ENCODE peak calls at places on chromosomes 7 and 10, in nine cellular contexts. B is mesothelial cell of epicardium, Y is ovary, T is mammary epithelial cell, D is Calu3, M is transverse colon, E is psoas muscle, H is astrocyte of the spinal cord, I is BJ. F is an unnamed sample.

GRCh38 chr7:11914645-11915044 is 82.6 kb upstream of the THSD7A start:
- DNase-seq in B (no peak), D (no peak), E (no peak), M (no peak), H (no peak), Y (no peak), I (no peak), T (no peak), F (no peak)

GRCh38 chr10:90856964-90857634 is 740 bp downstream of the HTR7 start:
- DNase-seq in H (no peak), T (peak; percentile 43), I (no peak), D (no peak), M (no peak), E (peak; percentile 42), Y (no peak), B (no peak), F (no peak)

GRCh38 chr7:55573526-55573925 is 1.2 kb upstream of the VOPP1 start:
- DNase-seq in B (peak; percentile 14), D (no peak), E (no peak), M (no peak), Y (no peak), I (no peak), H (no peak), T (peak; percentile 23), F (no peak)

GRCh38 chr7:13628231-13629001 is 361.1 kb downstream of the ETV1 start:
- DNase-seq in B (no peak), D (no peak), H (peak; percentile 72), T (peak; percentile 41), Y (no peak), I (peak; percentile 6), E (no peak), M (no peak), F (no peak)

GRCh38 chr7:138538996-138539644 is 79.1 kb downstream of the TRIM24 start:
- DNase-seq in T (no peak), I (no peak), Y (no peak), E (no peak), B (no peak), M (no peak), D (no peak), H (no peak), F (no peak)

GRCh38 chr7:86833360-86833759 is 189.7 kb downstream of the GRM3 start:
- DNase-seq in T (no peak), I (no peak), B (no peak), E (no peak), Y (no peak), D (peak; percentile 23), M (no peak), H (no peak), F (no peak)

GRCh38 chr10:80137031-80137712 is 4.6 kb downstream of the PLAC9 start:
- DNase-seq in T (no peak), H (no peak), E (peak; percentile 86), B (no peak), M (no peak), I (no peak), Y (no peak), D (no peak), F (no peak)

GRCh38 chr10:121425623-121426022 is 172.6 kb downstream of the FGFR2 start:
- DNase-seq in H (no peak), B (no peak), Y (no peak), I (no peak), T (no peak), D (no peak), E (no peak), M (no peak), F (no peak)

GRCh38 chr7:29274156-29275017 is 79.8 kb downstream of the CHN2 start:
- DNase-seq in M (no peak), B (no peak), T (no peak), H (no peak), I (no peak), E (no peak), D (no peak), Y (no peak), F (no peak)

GRCh38 chr7:52355059-52355458 is 680.4 kb upstream of the POM121L12 start:
- DNase-seq in I (no peak), T (no peak), H (no peak), Y (no peak), M (no peak), E (no peak), D (no peak), B (peak; percentile 50), F (no peak)

GRCh38 chr7:77351539-77352004 is 64.6 kb downstream of the GSAP start:
- DNase-seq in Y (no peak), I (no peak), D (no peak), H (no peak), M (peak; percentile 32), E (no peak), T (no peak), B (no peak), F (peak; percentile 54)

GRCh38 chr7:70751895-70752294 is 380.0 kb upstream of the GALNT17 start:
- DNase-seq in Y (no peak), E (no peak), I (no peak), M (no peak), D (no peak), B (no peak), H (no peak), T (no peak), F (no peak)

GRCh38 chr10:95290446-95290800 is 380 bp downstream of the PDLIM1 start:
- DNase-seq in E (no peak), B (no peak), T (no peak), I (no peak), Y (no peak), H (no peak), M (no peak), D (no peak), F (peak; percentile 48)

GRCh38 chr10:95290801-95291633 is at the start of gene PDLIM1:
- DNase-seq in H (peak; percentile 57), M (peak; percentile 89), E (peak; percentile 92), D (peak; percentile 79), Y (peak; percentile 59), B (peak; percentile 70), I (no peak), T (peak; percentile 70), F (peak; percentile 96)

GRCh38 chr10:95289921-95290421 is 832 bp downstream of the PDLIM1 start:
- DNase-seq in E (no peak), T (no peak), B (no peak), D (no peak), Y (no peak), H (no peak), M (no peak), I (no peak), F (no peak)

GRCh38 chr10:95288273-95288672 is 2.5 kb downstream of the PDLIM1 start:
- DNase-seq in T (no peak), M (no peak), H (no peak), I (no peak), Y (no peak), B (no peak), E (no peak), D (no peak), F (no peak)

DNA sequence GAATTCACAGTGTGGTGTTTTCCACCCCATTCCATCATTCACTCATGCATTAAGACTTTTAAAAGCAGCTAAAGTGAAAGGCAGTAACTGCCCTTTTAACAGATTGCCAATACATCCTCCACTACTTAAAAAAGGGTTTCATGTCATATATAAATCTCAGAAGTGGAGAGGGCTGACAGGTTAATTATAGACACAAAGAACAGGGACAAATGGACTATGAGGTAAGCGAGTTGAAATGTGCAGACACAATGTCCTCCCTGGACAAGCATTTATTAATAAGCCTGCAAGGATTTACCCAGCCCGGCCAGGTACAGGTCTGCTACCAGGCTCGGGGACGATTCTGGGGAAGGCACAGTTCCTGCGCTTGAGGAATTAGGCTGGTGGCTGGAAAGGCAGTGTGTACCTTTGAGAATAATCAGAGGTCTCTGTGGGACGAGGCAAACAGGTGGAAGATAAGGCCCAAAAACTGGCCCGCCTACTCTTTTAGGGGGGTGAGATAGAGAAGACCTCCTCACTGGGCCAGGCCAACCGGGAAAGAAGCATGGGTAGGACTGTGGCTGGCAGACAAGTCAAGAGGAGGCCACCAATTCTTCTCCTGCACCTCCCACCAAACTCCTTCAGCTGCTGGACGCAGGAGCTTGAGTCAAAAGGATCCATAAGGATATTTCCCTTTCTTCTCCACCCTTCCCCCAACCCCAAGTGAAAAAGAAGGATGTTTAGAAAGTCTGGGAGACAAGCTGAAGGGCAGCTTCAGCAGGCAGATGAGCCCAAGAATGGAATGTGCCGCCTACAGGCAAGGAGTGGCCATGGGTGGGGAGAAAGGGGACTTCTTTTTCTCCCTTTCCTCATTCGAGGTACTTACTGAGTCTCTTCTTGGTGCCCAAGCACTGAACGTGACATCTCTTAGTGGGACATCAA is 1.5 kb downstream of the PDLIM1 start:
- DNase-seq in I (no peak), T (peak; percentile 42), D (no peak), Y (no peak), M (peak; percentile 70), H (no peak), B (no peak), E (peak; percentile 57), F (peak; percentile 52)
- TF ChIP-seq CTCF in I (peak; percentile 35), T (peak; percentile 36), D (no peak), Y (no peak), M (peak; percentile 19), H (peak; percentile 16), B (no peak), E (no peak), F (peak; percentile 21)

GRCh38 chr10:79072994-79073654 is 4.4 kb downstream of the ZMIZ1 start:
- DNase-seq in Y (no peak), I (no peak), H (no peak), B (no peak), M (no peak), E (no peak), T (no peak), D (no peak), F (no peak)
- TF ChIP-seq CTCF in Y (no peak), I (no peak), H (no peak), B (no peak), M (no peak), E (no peak), T (peak; percentile 4), D (no peak), F (no peak)

GRCh38 chr7:82600601-82601000 is 157.0 kb upstream of the CACNA2D1 start:
- DNase-seq in H (no peak), D (no peak), M (no peak), I (no peak), Y (no peak), E (no peak), T (no peak), B (no peak), F (no peak)
- TF ChIP-seq CTCF in H (peak; percentile 33), D (no peak), M (no peak), I (peak; percentile 34), Y (no peak), E (no peak), T (no peak), B (no peak), F (no peak)

GRCh38 chr10:43203491-43204393 is 63.1 kb downstream of the RASGEF1A start:
- DNase-seq in I (no peak), T (no peak), H (no peak), D (no peak), Y (peak; percentile 42), E (peak; percentile 45), M (no peak), B (peak; percentile 42), F (peak; percentile 52)

GRCh38 chr10:43204394-43204942 is 62.4 kb downstream of the RASGEF1A start:
- DNase-seq in Y (peak; percentile 24), E (peak; percentile 52), I (no peak), H (no peak), D (no peak), B (no peak), M (no peak), T (no peak), F (peak; percentile 21)

GRCh38 chr10:43205681-43206390 is 61.0 kb downstream of the RASGEF1A start:
- DNase-seq in M (peak; percentile 6), T (no peak), D (no peak), I (no peak), Y (peak; percentile 24), E (peak; percentile 39), B (peak; percentile 35), H (no peak), F (no peak)

GRCh38 chr10:43206391-43207235 is 60.3 kb downstream of the RASGEF1A start:
- DNase-seq in E (peak; percentile 27), D (no peak), I (no peak), Y (peak; percentile 18), B (peak; percentile 26), M (peak; percentile 5), H (no peak), T (no peak), F (no peak)

GRCh38 chr10:43204943-43205671 is 61.8 kb downstream of the RASGEF1A start:
- DNase-seq in T (peak; percentile 52), M (peak; percentile 38), Y (peak; percentile 33), H (peak; percentile 57), I (no peak), D (peak; percentile 63), B (peak; percentile 53), E (peak; percentile 46), F (peak; percentile 85)
- TF ChIP-seq CTCF in T (peak; percentile 69), M (peak; percentile 57), Y (no peak), H (peak; percentile 83), I (peak; percentile 83), D (peak; percentile 74), B (no peak), E (peak; percentile 47), F (peak; percentile 66)

F was measured in GM20000.